ENCODE peak calls at places on chromosomes 1 and 21, in five cellular contexts. V is HFF-Myc; U is activated naive CD8-positive, alpha-beta T cell treated with anti-CD3 and anti-CD28 coated beads, Interleukin-2, amount 50 U/mL, for 24 hours; G is EH; J is MCF 10A. W is an unnamed sample.

GRCh38 chr1:166489356-166489669 is 322.5 kb upstream of the FAM78B start:
- DNase-seq in V (no peak), U (no peak), G (no peak), J (no peak), W (no peak)

GRCh38 chr1:173342766-173343165 is 134.4 kb upstream of the PRDX6 start:
- DNase-seq in V (no peak), U (no peak), G (no peak), J (no peak), W (no peak)

GRCh38 chr1:26972390-26972789 is 12.1 kb upstream of the KDF1 start:
- DNase-seq in V (no peak), U (no peak), G (peak; percentile 25), J (no peak), W (no peak)

GRCh38 chr1:25645641-25646400 is 29.2 kb downstream of the MAN1C1 start:
- DNase-seq in V (no peak), U (no peak), G (no peak), J (no peak), W (peak; percentile 39)

GRCh38 chr1:90201467-90202358 is 206.8 kb downstream of the ZNF326 start:
- DNase-seq in V (no peak), U (no peak), G (peak; percentile 7), J (peak; percentile 47), W (no peak)

GRCh38 chr1:6423321-6423999 is 1.1 kb upstream of the ESPN start:
- DNase-seq in V (no peak), U (peak; percentile 75), G (peak; percentile 65), J (peak; percentile 91), W (no peak)

GRCh38 chr1:225554216-225554812 is 98.6 kb downstream of the ENAH start:
- DNase-seq in V (no peak), U (no peak), G (peak; percentile 40), J (peak; percentile 67), W (no peak)

GRCh38 chr1:61270107-61270506 is 187.7 kb downstream of the NFIA start:
- DNase-seq in V (no peak), U (no peak), G (no peak), J (no peak), W (no peak)

GRCh38 chr1:23436520-23437354 is 12.2 kb upstream of the TCEA3 start:
- DNase-seq in V (no peak), U (peak; percentile 40), G (no peak), J (no peak), W (no peak)

GRCh38 chr1:93842750-93843500 is 36.1 kb downstream of the DNTTIP2 start:
- DNase-seq in V (no peak), U (no peak), G (peak; percentile 63), J (no peak), W (peak; percentile 1)

GRCh38 chr1:94865369-94865768 is 45.2 kb downstream of the SLC44A3 start:
- DNase-seq in V (no peak), U (no peak), G (peak; percentile 84), J (peak; percentile 26), W (no peak)

GRCh38 chr1:233349137-233349536 is 21.6 kb downstream of the MAP3K21 start:
- DNase-seq in V (no peak), U (no peak), G (no peak), J (no peak), W (no peak)

GRCh38 chr21:44390886-44391285 is 37.5 kb downstream of the TRPM2 start:
- DNase-seq in V (no peak), U (no peak), G (no peak), J (no peak), W (no peak)

GRCh38 chr1:220271706-220272046 is 577 bp downstream of the RAB3GAP2 start:
- DNase-seq in V (no peak), U (peak; percentile 25), G (peak; percentile 54), J (peak; percentile 51), W (no peak)

GRCh38 chr1:166905930-166906329 is 29.9 kb upstream of the TADA1 start:
- DNase-seq in V (no peak), U (no peak), G (peak; percentile 68), J (no peak), W (no peak)

GRCh38 chr1:91751281-91751680 is 134.7 kb downstream of the TGFBR3 start:
- DNase-seq in V (peak; percentile 78), U (no peak), G (peak; percentile 82), J (no peak), W (no peak)

GRCh38 chr1:201108614-201109013 is 3.6 kb downstream of the CACNA1S start:
- DNase-seq in V (no peak), U (no peak), G (no peak), J (no peak), W (no peak)

GRCh38 chr1:55589656-55590297 is 374.6 kb upstream of the USP24 start:
- DNase-seq in V (no peak), U (no peak), G (peak; percentile 35), J (peak; percentile 75), W (peak; percentile 90)

GRCh38 chr1:19606817-19607706 is 37.0 kb upstream of the NBL1 start:
- DNase-seq in V (no peak), U (peak; percentile 36), G (peak; percentile 28), J (no peak), W (no peak)

GRCh38 chr1:23044035-23044434 is 24.8 kb downstream of the KDM1A start:
- DNase-seq in V (no peak), U (no peak), G (no peak), J (peak; percentile 18), W (no peak)

GRCh38 chr21:36699026-36699545 is at the start of gene SIM2:
- DNase-seq in V (no peak), U (no peak), G (peak; percentile 27), J (peak; percentile 76), W (no peak)

GRCh38 chr1:100882622-100883186 is 11.9 kb downstream of the EXTL2 start:
- DNase-seq in V (no peak), U (no peak), G (no peak), J (no peak), W (no peak)

GRCh38 chr1:114094303-114094663 is 59.4 kb downstream of the SYT6 start:
- DNase-seq in V (no peak), U (no peak), G (peak; percentile 54), J (peak; percentile 35), W (no peak)

GRCh38 chr1:171295821-171296220 is 18.2 kb upstream of the FMO4 start:
- DNase-seq in V (no peak), U (no peak), G (peak; percentile 83), J (no peak), W (no peak)

GRCh38 chr1:28594661-28595411 is 2.8 kb downstream of the RAB42 start:
- DNase-seq in V (no peak), U (no peak), G (peak; percentile 38), J (peak; percentile 95), W (no peak)

GRCh38 chr21:46004168-46004861 is 22.7 kb downstream of the COL6A1 start:
- DNase-seq in V (no peak), U (no peak), G (no peak), J (no peak), W (no peak)

GRCh38 chr1:239268941-239269340 is 117.4 kb upstream of the CHRM3 start:
- DNase-seq in V (no peak), U (no peak), G (no peak), J (no peak), W (no peak)

GRCh38 chr1:29739176-29739575 is 502.9 kb downstream of the PTPRU start:
- DNase-seq in V (no peak), U (no peak), G (no peak), J (no peak), W (no peak)

GRCh38 chr1:16012590-16013219 is 5.1 kb downstream of the HSPB7 start:
- DNase-seq in V (no peak), U (peak; percentile 52), G (peak; percentile 87), J (peak; percentile 82), W (no peak)

W was measured in esophagus muscularis mucosa.